ENCODE peak calls at places on chromosomes 2 and 18, in four cellular contexts. O is GM12878, H is SK-N-SH, I is HepG2. V is an unnamed sample.

GRCh38 chr18:6917082-6917481 is 187.6 kb downstream of the ARHGAP28 start:
- DNase-seq in O (no peak), H (no peak), I (no peak), V (no peak)

GRCh38 chr18:476368-476767 is 24.1 kb downstream of the COLEC12 start:
- DNase-seq in O (no peak), H (no peak), I (no peak), V (no peak)

GRCh38 chr18:24381126-24381525 is 16.5 kb downstream of the OSBPL1A start:
- DNase-seq in O (no peak), H (no peak), I (no peak), V (no peak)

GRCh38 chr2:41836944-41837343 is 210.9 kb upstream of the PKDCC start:
- DNase-seq in O (no peak), H (no peak), I (no peak), V (peak; percentile 70)

GRCh38 chr18:62543021-62543420 is 20.2 kb downstream of the ZCCHC2 start:
- DNase-seq in O (no peak), H (no peak), I (no peak), V (no peak)

GRCh38 chr18:48408727-48409590 is at the start of gene ZBTB7C:
- DNase-seq in O (no peak), H (peak; percentile 83), I (no peak), V (peak; percentile 71)

GRCh38 chr18:76374330-76375281 is 120.4 kb downstream of the ZNF516 start:
- DNase-seq in O (peak; percentile 39), H (no peak), I (no peak), V (no peak)

GRCh38 chr2:179613701-179614100 is 247.7 kb downstream of the ZNF385B start:
- DNase-seq in O (no peak), H (no peak), I (no peak), V (no peak)

GRCh38 chr2:115165529-115166109 is 723.2 kb downstream of the DPP10 start:
- DNase-seq in O (no peak), H (peak; percentile 34), I (peak; percentile 43), V (no peak)

GRCh38 chr2:236121546-236121945 is 46.6 kb downstream of the GBX2 start:
- DNase-seq in O (no peak), H (no peak), I (peak; percentile 29), V (no peak)

GRCh38 chr2:121890041-121890440 is 134.6 kb downstream of the TSN start:
- DNase-seq in O (no peak), H (no peak), I (no peak), V (no peak)

GRCh38 chr2:54228945-54229344 is 27.1 kb downstream of the TSPYL6 start:
- DNase-seq in O (no peak), H (peak; percentile 38), I (no peak), V (no peak)

GRCh38 chr18:8793445-8794132 is 88.2 kb downstream of the MTCL1 start:
- DNase-seq in O (no peak), H (peak; percentile 75), I (no peak), V (no peak)

GRCh38 chr18:8795586-8795985 is 90.2 kb downstream of the MTCL1 start:
- DNase-seq in O (no peak), H (no peak), I (no peak), V (no peak)

GRCh38 chr18:8792688-8793316 is 87.4 kb downstream of the MTCL1 start:
- DNase-seq in O (no peak), H (no peak), I (peak; percentile 69), V (no peak)

GRCh38 chr18:8797206-8797605 is 91.8 kb downstream of the MTCL1 start:
- DNase-seq in O (no peak), H (no peak), I (peak; percentile 64), V (no peak)

DNA sequence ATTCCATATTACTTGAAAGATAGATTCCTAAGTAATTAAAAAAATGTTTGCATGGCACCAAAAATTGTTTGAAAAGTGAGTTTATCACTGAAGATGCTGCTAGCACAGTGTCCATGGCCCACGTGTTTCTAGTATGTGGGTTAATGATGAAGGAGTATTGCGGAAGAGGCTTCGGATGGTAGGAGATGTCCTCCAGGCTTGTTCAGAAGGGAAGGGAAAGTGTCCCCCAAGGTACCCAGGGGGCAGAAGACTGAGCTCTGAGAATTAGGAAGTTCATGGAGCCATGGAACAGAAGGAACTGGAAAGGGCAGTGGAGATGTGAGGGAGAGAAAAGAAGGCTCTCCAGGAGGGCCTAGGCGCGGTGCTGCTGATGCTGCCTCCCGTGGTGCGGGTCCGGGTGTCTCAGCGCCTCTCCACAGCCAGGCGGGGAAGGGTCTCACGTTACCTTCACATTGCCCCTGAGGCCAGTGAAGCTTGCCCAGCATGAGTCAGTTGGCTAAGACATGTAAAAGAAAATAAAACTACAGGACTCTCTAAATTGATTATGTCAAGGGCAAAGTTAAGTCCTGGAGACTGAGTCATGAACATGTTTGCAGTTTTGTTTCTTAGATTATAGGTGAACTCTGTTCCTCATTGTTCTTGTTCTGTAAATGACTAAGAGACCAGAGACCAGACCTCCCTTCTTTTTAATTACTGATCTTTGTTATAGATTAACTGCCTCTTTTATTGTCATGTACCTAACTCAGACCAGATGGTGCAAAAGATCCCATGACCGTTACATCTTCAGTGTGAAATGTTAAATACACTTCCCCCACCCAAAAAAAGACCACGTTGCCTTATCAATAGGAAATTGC is 89.0 kb downstream of the MTCL1 start:
- DNase-seq in O (no peak), H (peak; percentile 64), I (peak; percentile 66), V (no peak)
- TF ChIP-seq TCF12 in O (no peak), H (peak; percentile 94), I (no peak), V (no peak)

DNA sequence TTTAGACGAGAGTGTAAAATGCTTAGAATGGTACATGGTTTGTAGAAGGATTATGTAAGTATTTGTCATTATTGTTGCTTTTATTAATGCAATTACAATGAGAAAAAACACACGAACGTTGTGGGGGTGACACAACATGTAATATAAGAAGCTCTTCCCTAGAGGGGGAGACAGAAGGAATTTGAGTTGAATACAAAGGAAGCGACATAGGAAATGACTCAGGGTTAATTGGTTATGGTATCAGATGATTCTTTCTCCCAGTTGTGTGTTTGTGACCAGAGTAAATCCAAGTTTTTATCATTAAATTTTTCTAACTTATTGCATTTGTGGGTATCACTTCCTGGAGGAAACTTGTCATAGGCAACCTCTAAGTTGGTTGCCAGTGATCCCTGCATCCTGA is 625.6 kb upstream of the CDH2 start:
- DNase-seq in O (no peak), H (no peak), I (no peak), V (no peak)
- TF ChIP-seq TCF12 in O (no peak), H (peak; percentile 81), I (no peak), V (no peak)

DNA sequence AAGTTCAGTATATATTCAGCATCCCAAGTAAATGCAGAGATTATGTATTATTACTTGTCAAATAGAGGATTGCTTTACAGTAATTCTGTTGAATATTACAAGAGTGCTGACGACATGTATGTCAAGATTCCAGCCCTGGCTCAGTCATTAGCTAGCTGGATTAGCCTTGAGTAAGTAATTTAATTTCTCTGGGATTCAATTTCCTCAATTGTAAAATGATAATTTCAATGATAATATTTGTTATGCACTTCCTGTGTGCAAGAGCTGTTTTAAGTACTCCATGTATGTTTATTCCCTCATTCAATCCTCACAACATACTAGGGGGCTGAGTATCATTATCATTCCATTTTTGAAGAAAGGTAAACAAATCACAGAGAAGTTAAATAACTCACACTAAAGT is 44.0 kb downstream of the TCF4 start:
- DNase-seq in O (no peak), H (peak; percentile 37), I (no peak), V (no peak)
- TF ChIP-seq TCF12 in O (no peak), H (no peak), I (no peak), V (no peak)

DNA sequence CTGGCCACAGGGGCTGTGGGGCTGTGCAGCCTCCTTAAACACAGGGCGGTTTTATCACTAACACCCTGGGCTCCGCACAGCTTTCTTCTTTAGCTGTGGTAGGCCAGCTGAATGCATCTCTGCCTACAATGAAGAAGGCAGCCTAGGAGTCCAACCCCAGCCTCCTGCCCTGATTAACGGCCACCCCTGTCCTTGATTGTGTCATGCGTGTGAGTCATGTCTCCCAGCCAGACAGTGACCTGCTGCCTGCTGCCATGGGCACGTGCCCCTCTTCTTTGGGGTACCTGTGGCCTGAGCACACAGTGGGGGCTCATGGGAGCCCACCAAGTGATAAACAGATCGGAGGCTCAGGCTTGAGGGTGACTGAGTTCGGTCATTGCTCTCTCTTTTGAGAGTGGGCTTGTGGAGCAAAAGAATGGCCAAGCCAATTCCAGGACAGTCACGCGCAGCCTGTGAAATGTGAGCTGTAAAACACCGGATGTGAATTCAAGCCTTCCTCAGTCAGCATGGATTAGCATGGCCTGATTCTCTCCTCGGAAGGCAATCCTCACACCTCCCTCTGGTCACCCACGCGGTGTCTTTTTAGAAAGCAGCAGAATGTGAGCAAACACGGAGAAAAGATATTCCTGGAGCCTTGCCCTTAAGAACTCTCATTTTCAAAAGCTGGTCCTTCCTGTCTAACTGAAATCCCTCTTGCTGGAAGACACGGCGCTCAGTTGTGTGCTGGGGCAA is 144.1 kb downstream of the CELF4 start:
- DNase-seq in O (no peak), H (no peak), I (no peak), V (no peak)
- TF ChIP-seq TCF12 in O (no peak), H (no peak), I (no peak), V (no peak)

V was measured in H1.